ENCODE peak calls at places on chromosome 19, in eight cellular contexts. D is NCI-H82, L is T follicular helper cell, F is progenitor cell of endocrine pancreas, H is mucosa of gallbladder, R is BJ, Q is NCI-H345, N is Caco-2. B is an unnamed sample.

GRCh38 chr19:33157906-33158305 is 26.0 kb downstream of the WDR88 start:
- DNase-seq in D (no peak), L (no peak), F (no peak), H (no peak), R (no peak), Q (no peak), N (no peak), B (no peak)

GRCh38 chr19:18895038-18895827 is 725 bp downstream of the CERS1 start:
- DNase-seq in D (peak; percentile 74), L (no peak), F (peak; percentile 65), H (no peak), R (no peak), Q (no peak), N (peak; percentile 86), B (no peak)

GRCh38 chr19:35247526-35248309 is 1.1 kb upstream of the LSR start:
- DNase-seq in D (peak; percentile 24), L (no peak), F (peak; percentile 89), H (peak; percentile 87), R (no peak), Q (peak; percentile 99), N (peak; percentile 97), B (no peak)

GRCh38 chr19:4350111-4350510 is 6.7 kb downstream of the MPND start:
- DNase-seq in D (no peak), L (no peak), F (no peak), H (no peak), R (no peak), Q (no peak), N (no peak), B (no peak)

GRCh38 chr19:51729781-51730180 is 6.0 kb upstream of the HAS1 start:
- DNase-seq in D (no peak), L (no peak), F (no peak), H (no peak), R (no peak), Q (no peak), N (no peak), B (no peak)

GRCh38 chr19:56639217-56639616 is 3.7 kb upstream of the SMIM17 start:
- DNase-seq in D (no peak), L (no peak), F (no peak), H (no peak), R (no peak), Q (no peak), N (peak; percentile 6), B (no peak)

GRCh38 chr19:34996978-34997640 is 3.0 kb upstream of the GRAMD1A start:
- DNase-seq in D (no peak), L (no peak), F (no peak), H (no peak), R (no peak), Q (no peak), N (no peak), B (no peak)

GRCh38 chr19:36423925-36424324 is 5.5 kb upstream of the ZFP82 start:
- DNase-seq in D (peak; percentile 26), L (no peak), F (no peak), H (no peak), R (no peak), Q (no peak), N (no peak), B (no peak)

GRCh38 chr19:7515091-7515470 is 822 bp upstream of the ZNF358 start:
- DNase-seq in D (peak; percentile 36), L (no peak), F (no peak), H (peak; percentile 55), R (no peak), Q (no peak), N (no peak), B (no peak)

GRCh38 chr19:18231775-18232174 is 5.5 kb upstream of the PDE4C start:
- DNase-seq in D (peak; percentile 87), L (no peak), F (no peak), H (no peak), R (no peak), Q (no peak), N (no peak), B (no peak)

GRCh38 chr19:19113040-19113541 is 25.2 kb downstream of the TMEM161A start:
- DNase-seq in D (peak; percentile 82), L (no peak), F (no peak), H (no peak), R (no peak), Q (no peak), N (peak; percentile 24), B (no peak)